ENCODE peak calls at places on chromosomes 13 and 19, in four cellular contexts. A, T, B and E are unnamed samples.

GRCh38 chr13:107099661-107100060 is 531.7 kb upstream of the ARGLU1 start:
- DNase-seq in A (no peak), T (no peak), B (no peak), E (no peak)

GRCh38 chr19:3452456-3453068 is 27.8 kb downstream of the SMIM24 start:
- DNase-seq in A (no peak), T (no peak), B (no peak), E (no peak)

GRCh38 chr13:45615501-45616101 is at the start of gene ERICH6B:
- DNase-seq in A (no peak), T (no peak), B (peak), E (no peak)

GRCh38 chr19:48036765-48037164 is 7.1 kb downstream of the CABP5 start:
- DNase-seq in A (no peak), T (no peak), B (no peak), E (no peak)

GRCh38 chr19:591099-591958 is 1.6 kb downstream of the HCN2 start:
- DNase-seq in A (no peak), T (no peak), B (no peak), E (peak)

GRCh38 chr19:19627716-19628498 is at the start of gene LPAR2:
- DNase-seq in A (peak), T (peak), B (no peak), E (no peak)

GRCh38 chr13:66835040-66835628 is 395.0 kb downstream of the PCDH9 start:
- DNase-seq in A (no peak), T (no peak), B (peak), E (no peak)

GRCh38 chr13:32142956-32143375 is 111.4 kb downstream of the FRY start:
- DNase-seq in A (no peak), T (no peak), B (no peak), E (no peak)

GRCh38 chr19:35353635-35354034 is 4.6 kb upstream of the FFAR3 start:
- DNase-seq in A (no peak), T (no peak), B (no peak), E (no peak)

GRCh38 chr19:47754206-47755064 is 9.1 kb downstream of the NOP53 start:
- DNase-seq in A (no peak), T (no peak), B (no peak), E (no peak)

GRCh38 chr19:45729774-45730388 is 815 bp downstream of the FBXO46 start:
- DNase-seq in A (no peak), T (no peak), B (no peak), E (no peak)

GRCh38 chr13:48539550-48539949 is 6.7 kb upstream of the RCBTB2 start:
- DNase-seq in A (no peak), T (no peak), B (no peak), E (no peak)

GRCh38 chr13:46593403-46593802 is 40.4 kb downstream of the LRCH1 start:
- DNase-seq in A (no peak), T (no peak), B (no peak), E (no peak)

GRCh38 chr13:72643339-72643989 is 84.0 kb downstream of the MZT1 start:
- DNase-seq in A (no peak), T (peak), B (no peak), E (no peak)

GRCh38 chr13:113774177-113775107 is 15.4 kb downstream of the TMEM255B start:
- DNase-seq in A (no peak), T (no peak), B (no peak), E (no peak)

GRCh38 chr13:67792151-67792665 is 562.1 kb upstream of the PCDH9 start:
- DNase-seq in A (no peak), T (no peak), B (no peak), E (no peak)

GRCh38 chr19:33225458-33225925 is at the start of gene SLC7A10:
- DNase-seq in A (no peak), T (no peak), B (no peak), E (no peak)

GRCh38 chr19:1068111-1069001 is 1.4 kb downstream of the ARHGAP45 start:
- DNase-seq in A (no peak), T (peak), B (no peak), E (peak)

GRCh38 chr13:73230714-73231113 is 171.9 kb downstream of the KLF5 start:
- DNase-seq in A (no peak), T (no peak), B (no peak), E (peak)

GRCh38 chr19:43738780-43739211 is 16.0 kb downstream of the SMG9 start:
- DNase-seq in A (no peak), T (no peak), B (no peak), E (no peak)

GRCh38 chr19:35792888-35793287 is 17.5 kb downstream of the ARHGAP33 start:
- DNase-seq in A (no peak), T (no peak), B (no peak), E (no peak)

GRCh38 chr13:95641291-95641811 is 3.2 kb downstream of the DZIP1 start:
- DNase-seq in A (no peak), T (no peak), B (no peak), E (no peak)

GRCh38 chr19:6362024-6362344 is 653 bp downstream of the CLPP start:
- DNase-seq in A (no peak), T (no peak), B (no peak), E (no peak)

GRCh38 chr13:81562598-81562997 is 1221.7 kb upstream of the SPRY2 start:
- DNase-seq in A (no peak), T (no peak), B (no peak), E (no peak)

GRCh38 chr13:90951663-90952062 is 395.8 kb upstream of the MIR17HG start:
- DNase-seq in A (no peak), T (no peak), B (no peak), E (no peak)

GRCh38 chr19:38172001-38172400 is 52.0 kb downstream of the DPF1 start:
- DNase-seq in A (no peak), T (no peak), B (peak), E (no peak)

GRCh38 chr13:85806553-85807175 is 7.4 kb upstream of the SLITRK6 start:
- DNase-seq in A (no peak), T (no peak), B (no peak), E (no peak)

GRCh38 chr19:11279505-11280236 is 16.3 kb upstream of the TSPAN16 start:
- DNase-seq in A (no peak), T (no peak), B (no peak), E (no peak)

GRCh38 chr19:50039968-50040367 is 14.2 kb downstream of the ZNF473 start:
- DNase-seq in A (no peak), T (no peak), B (no peak), E (no peak)

GRCh38 chr13:50928609-50929274 is 19.2 kb downstream of the RNASEH2B start:
- DNase-seq in A (no peak), T (no peak), B (no peak), E (no peak)

GRCh38 chr13:113001251-113002140 is 32.5 kb downstream of the MCF2L start:
- DNase-seq in A (no peak), T (no peak), B (no peak), E (no peak)

GRCh38 chr19:3699741-3700241 is 477 bp downstream of the PIP5K1C start:
- DNase-seq in A (no peak), T (no peak), B (no peak), E (no peak)

GRCh38 chr19:34313188-34313587 is 51.8 kb upstream of the GPI start:
- DNase-seq in A (no peak), T (no peak), B (no peak), E (no peak)

GRCh38 chr13:74767031-74767430 is 632.8 kb upstream of the KLF12 start:
- DNase-seq in A (no peak), T (no peak), B (no peak), E (no peak)